ENCODE peak calls at places on chromosomes 2 and 18, in nine cellular contexts. C is keratinocyte, R is tibial artery, O is colonic mucosa, W is breast epithelium, E is neural progenitor cell, B is pancreas, Q is A549, X is gastrocnemius medialis. H is an unnamed sample. For H3K4me1, the result is how much of the 10 kb centered on the place peaks cover.

GRCh38 chr2:11996618-11997017 is 250.2 kb downstream of the LPIN1 start:
- DNase-seq in O (no peak), R (no peak), C (no peak), W (no peak), E (no peak), B (no peak), Q (no peak), X (no peak), H (no peak)

GRCh38 chr2:218963597-218963996 is 4.1 kb downstream of the CDK5R2 start:
- DNase-seq in Q (no peak), X (no peak), R (no peak), B (no peak), C (no peak), E (peak), O (no peak), W (no peak), H (no peak)

GRCh38 chr2:71974846-71975245 is 172.8 kb downstream of the CYP26B1 start:
- DNase-seq in E (no peak), X (no peak), R (no peak), B (no peak), C (no peak), Q (no peak), W (no peak), O (no peak), H (no peak)

GRCh38 chr2:231222318-231223000 is 24.0 kb downstream of the ARMC9 start:
- DNase-seq in R (no peak), E (no peak), B (no peak), C (no peak), W (no peak), O (no peak), Q (no peak), X (no peak), H (no peak)

GRCh38 chr2:17536416-17536815 is 4.1 kb upstream of the VSNL1 start:
- DNase-seq in Q (no peak), X (no peak), B (no peak), W (no peak), C (no peak), E (no peak), O (no peak), R (no peak), H (no peak)

GRCh38 chr2:158722266-158723105 is 72.6 kb upstream of the DAPL1 start:
- DNase-seq in W (no peak), B (no peak), Q (no peak), E (no peak), C (no peak), X (no peak), R (no peak), O (no peak), H (no peak)

GRCh38 chr2:221750317-221750716 is 178.2 kb upstream of the EPHA4 start:
- DNase-seq in B (no peak), X (no peak), E (no peak), W (no peak), R (no peak), C (no peak), Q (no peak), O (no peak), H (no peak)

GRCh38 chr2:32787207-32787606 is 159.4 kb downstream of the TTC27 start:
- DNase-seq in E (no peak), Q (no peak), B (no peak), W (no peak), X (no peak), O (no peak), R (no peak), C (no peak), H (no peak)

GRCh38 chr2:39851691-39852110 is 72.6 kb upstream of the THUMPD2 start:
- DNase-seq in E (peak), Q (no peak), X (no peak), W (no peak), R (no peak), O (no peak), C (no peak), B (no peak), H (no peak)

DNA sequence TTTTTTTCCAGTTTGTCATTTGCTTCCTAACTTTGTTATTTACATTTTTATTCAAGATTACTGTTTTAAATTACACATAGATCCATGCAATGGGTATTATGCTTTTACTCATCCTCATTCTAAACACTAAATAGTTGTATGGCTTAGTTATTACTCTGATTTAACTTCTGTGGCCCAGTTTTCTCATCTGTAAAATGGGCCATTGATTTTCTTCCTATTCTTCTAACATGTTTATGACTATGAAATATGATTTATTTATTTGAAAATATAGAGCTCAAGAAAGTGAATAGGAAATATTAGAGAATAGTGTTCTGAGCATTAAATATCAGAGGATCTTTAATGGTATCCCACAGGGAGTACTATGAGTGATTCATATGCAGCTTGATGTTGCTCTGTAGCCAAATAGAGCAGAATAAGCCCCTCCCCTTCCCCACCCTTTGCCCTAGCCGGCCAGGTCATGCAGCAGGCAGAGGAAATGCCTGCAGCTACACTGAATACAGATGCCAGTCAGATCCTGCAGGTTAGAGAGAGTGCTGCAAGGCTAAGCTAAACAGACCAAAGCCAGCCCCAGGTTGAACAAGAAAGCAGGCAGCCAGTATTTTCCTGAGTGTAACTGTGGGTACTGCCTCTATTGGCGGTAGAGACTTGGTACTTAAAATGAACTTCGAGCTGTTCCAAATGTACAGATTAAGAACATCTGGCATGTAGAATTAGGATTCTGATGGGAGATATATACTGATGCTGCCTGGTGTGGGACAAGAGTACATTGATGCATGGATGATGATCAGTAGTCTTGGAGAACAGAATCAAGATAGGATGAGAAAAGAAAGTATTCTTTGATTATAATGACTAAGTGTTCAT is 11.7 kb upstream of the ACYP2 start:
- DNase-seq in W (no peak), E (peak), O (peak), Q (peak), B (no peak), X (no peak), R (no peak), C (peak), H (no peak)
- TF ChIP-seq CTCF in W (peak), E (no peak), O (no peak), Q (no peak), B (no peak), X (no peak), R (no peak), C (peak), H (no peak)

GRCh38 chr2:68719912-68720311 is 14.7 kb upstream of the ARHGAP25 start:
- DNase-seq in Q (no peak), B (no peak), R (no peak), O (no peak), W (no peak), E (no peak), X (no peak), C (no peak), H (no peak)
- H3K4me1 ChIP-seq in Q (under half), B (under half), R (under half), O (under half), W (under half), E (under half), X (under half), C (under half), H (under half)

GRCh38 chr2:74670263-74670662 is 16.2 kb downstream of the SEMA4F start:
- DNase-seq in C (no peak), B (no peak), Q (no peak), R (no peak), W (no peak), X (no peak), O (no peak), E (no peak), H (no peak)

GRCh38 chr2:74671479-74671878 is 17.4 kb downstream of the SEMA4F start:
- DNase-seq in C (no peak), E (no peak), B (no peak), W (no peak), X (no peak), Q (no peak), O (no peak), R (no peak), H (no peak)

GRCh38 chr2:74673821-74674528 is 19.9 kb downstream of the SEMA4F start:
- DNase-seq in Q (no peak), X (no peak), R (no peak), O (no peak), E (no peak), W (no peak), B (no peak), C (no peak), H (no peak)

GRCh38 chr2:74679615-74680014 is 25.6 kb downstream of the SEMA4F start:
- DNase-seq in X (no peak), C (no peak), W (no peak), B (no peak), Q (no peak), E (no peak), O (no peak), R (no peak), H (no peak)

DNA sequence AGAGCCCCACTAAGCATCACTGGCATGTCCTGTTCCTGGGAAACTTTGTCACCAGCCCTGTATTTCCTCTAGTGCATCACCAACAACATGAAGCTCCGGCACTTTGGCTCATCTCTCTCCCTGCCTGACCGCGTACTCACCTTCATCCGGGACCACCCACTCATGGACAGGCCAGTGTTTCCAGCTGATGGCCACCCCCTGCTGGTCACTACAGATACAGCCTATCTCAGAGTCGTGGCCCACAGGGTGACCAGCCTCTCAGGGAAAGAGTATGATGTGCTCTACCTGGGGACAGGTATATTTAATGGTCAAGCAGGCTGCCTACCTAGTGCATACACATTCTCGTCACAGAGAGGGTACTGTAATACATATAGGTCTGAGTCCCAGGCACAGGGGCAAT is 21.0 kb downstream of the SEMA4F start:
- DNase-seq in B (no peak), R (no peak), C (no peak), X (no peak), E (peak), W (no peak), Q (no peak), O (no peak), H (no peak)
- TF ChIP-seq CTCF in B (no peak), R (no peak), C (peak), X (no peak), E (peak), W (no peak), Q (no peak), O (no peak), H (no peak)

GRCh38 chr2:237700583-237701032 is 73.2 kb downstream of the LRRFIP1 start:
- DNase-seq in X (no peak), Q (no peak), C (no peak), O (peak), B (no peak), E (no peak), W (no peak), R (peak), H (no peak)

GRCh38 chr2:237698338-237698694 is 70.9 kb downstream of the LRRFIP1 start:
- DNase-seq in C (no peak), R (no peak), B (no peak), W (no peak), X (no peak), Q (no peak), O (no peak), E (no peak), H (no peak)

GRCh38 chr2:237701033-237701858 is 73.9 kb downstream of the LRRFIP1 start:
- DNase-seq in O (no peak), R (no peak), Q (no peak), B (no peak), C (no peak), E (no peak), W (no peak), X (no peak), H (no peak)

GRCh38 chr2:237701859-237702370 is 74.5 kb downstream of the LRRFIP1 start:
- DNase-seq in B (no peak), O (no peak), W (no peak), C (no peak), E (no peak), X (no peak), R (no peak), Q (no peak), H (no peak)

DNA sequence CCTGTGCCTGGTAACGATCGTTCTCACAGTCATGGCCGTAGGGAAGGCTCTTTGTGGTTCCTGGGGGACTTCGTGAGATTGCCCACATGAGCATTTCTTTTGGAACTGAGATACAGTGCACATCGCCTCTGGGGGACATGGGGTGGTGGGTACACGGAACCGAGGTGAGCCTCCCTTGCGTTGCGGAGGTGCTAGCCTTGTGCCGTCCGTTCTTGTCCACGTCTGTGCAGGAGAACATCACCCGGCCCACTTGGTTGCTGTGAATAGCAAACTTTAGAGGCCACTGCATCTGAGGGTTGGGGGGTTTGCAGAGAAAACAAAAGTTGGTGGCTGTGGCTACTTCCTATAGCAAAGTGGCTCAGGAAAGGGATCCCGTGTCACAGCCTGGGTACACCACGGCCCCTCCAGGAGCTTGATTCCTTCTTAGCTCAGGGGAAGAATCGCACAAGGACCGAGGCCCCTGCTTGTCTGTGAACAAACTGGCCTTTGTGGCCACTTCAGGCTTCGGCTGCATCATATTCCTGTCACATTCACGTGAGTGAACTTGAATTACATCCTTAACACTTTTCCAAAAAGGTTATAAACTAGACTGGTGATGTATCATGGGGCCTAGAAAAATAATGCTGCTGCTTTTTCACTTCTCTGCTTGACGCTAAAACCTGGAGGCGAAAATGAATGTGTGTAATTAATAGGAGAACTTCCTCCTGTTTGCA is 72.6 kb downstream of the LRRFIP1 start:
- DNase-seq in B (no peak), W (no peak), C (no peak), Q (no peak), E (no peak), X (no peak), O (no peak), R (no peak), H (no peak)
- H3K4me1 ChIP-seq in B (under half), W (under half), C (half or more), Q (half or more), E (under half), X (half or more), O (under half), R (under half), H (under half)

GRCh38 chr18:22570492-22570891 is 152.8 kb upstream of the CTAGE1 start:
- DNase-seq in C (no peak), O (no peak), R (no peak), E (no peak), X (no peak), Q (no peak), W (no peak), B (no peak), H (no peak)
- TF ChIP-seq CTCF in C (peak), O (no peak), R (no peak), E (no peak), X (no peak), Q (no peak), W (no peak), B (no peak), H (no peak)

H was measured in prostate gland.